ENCODE peak calls at places on chromosomes 5 and 9, in seven cellular contexts. M is psoas muscle; Y is CD8-positive, alpha-beta memory T cell; N is AG04450; C is DND-41; D is kidney; K is aorta. E is an unnamed sample.

GRCh38 chr9:79583957-79584654 is 12.3 kb downstream of the TLE4 start:
- DNase-seq in Y (peak; percentile 23), N (no peak), D (no peak), M (peak; percentile 40), K (no peak), C (no peak), E (peak; percentile 16)

GRCh38 chr9:18447131-18447530 is 26.8 kb upstream of the ADAMTSL1 start:
- DNase-seq in N (no peak), K (no peak), Y (no peak), M (peak; percentile 18), C (no peak), D (no peak), E (no peak)

GRCh38 chr5:127935398-127935797 is 148.2 kb upstream of the SLC12A2 start:
- DNase-seq in M (no peak), N (no peak), K (no peak), C (no peak), Y (no peak), D (no peak), E (no peak)

GRCh38 chr9:7094052-7094451 is 336.3 kb downstream of the KDM4C start:
- DNase-seq in Y (no peak), N (no peak), M (no peak), C (no peak), K (no peak), D (no peak), E (no peak)

GRCh38 chr5:71533142-71533541 is 54.0 kb upstream of the MCCC2 start:
- DNase-seq in Y (no peak), M (no peak), N (no peak), D (no peak), C (no peak), K (no peak), E (no peak)

GRCh38 chr5:118033686-118034338 is 954.5 kb downstream of the DTWD2 start:
- DNase-seq in C (no peak), K (no peak), Y (no peak), N (no peak), D (peak; percentile 73), M (no peak), E (no peak)

GRCh38 chr5:58794875-58795274 is 212.0 kb downstream of the RAB3C start:
- DNase-seq in N (no peak), C (no peak), K (no peak), D (no peak), M (no peak), Y (no peak), E (no peak)

GRCh38 chr5:158943057-158943456 is 156.7 kb downstream of the EBF1 start:
- DNase-seq in N (peak; percentile 36), M (peak; percentile 64), C (no peak), Y (no peak), K (peak; percentile 80), D (no peak), E (no peak)

GRCh38 chr5:140084466-140084865 is 29.4 kb upstream of the PURA start:
- DNase-seq in C (no peak), M (no peak), D (no peak), Y (no peak), K (no peak), N (no peak), E (no peak)

GRCh38 chr5:139386039-139386438 is 2.9 kb upstream of the SLC23A1 start:
- DNase-seq in N (no peak), C (peak; percentile 22), K (no peak), Y (no peak), D (no peak), M (no peak), E (no peak)

GRCh38 chr9:78807286-78807685 is 510.4 kb downstream of the PSAT1 start:
- DNase-seq in D (no peak), N (no peak), M (no peak), K (no peak), Y (no peak), C (no peak), E (no peak)

GRCh38 chr9:98011122-98011521 is 28.0 kb downstream of the ANP32B start:
- DNase-seq in K (no peak), Y (no peak), N (no peak), D (no peak), M (no peak), C (no peak), E (no peak)

GRCh38 chr5:119330367-119331183 is 25.2 kb upstream of the TNFAIP8 start:
- DNase-seq in K (no peak), D (no peak), Y (peak; percentile 69), N (no peak), M (no peak), C (no peak), E (peak; percentile 78)

GRCh38 chr9:133115604-133116345 is 5.3 kb downstream of the RALGDS start:
- DNase-seq in C (no peak), M (peak; percentile 36), N (no peak), D (peak; percentile 65), Y (no peak), K (peak; percentile 62), E (peak; percentile 30)
- H3K4me3 ChIP-seq in C (no peak overlapping the region), M (peak overlapping the region; percentile 13), N (no peak overlapping the region), D (no peak overlapping the region), Y (no peak overlapping the region), K (no peak overlapping the region), E (no peak overlapping the region)

GRCh38 chr5:14581333-14581890 is at the start of gene OTULINL:
- DNase-seq in D (peak; percentile 96), N (peak; percentile 23), Y (peak; percentile 86), C (peak; percentile 76), M (peak; percentile 90), K (peak; percentile 96), E (peak; percentile 83)

GRCh38 chr5:14584848-14585247 is 3.3 kb downstream of the OTULINL start:
- DNase-seq in M (no peak), D (no peak), Y (no peak), N (no peak), K (no peak), C (no peak), E (no peak)

GRCh38 chr5:14581891-14582796 is 552 bp downstream of the OTULINL start:
- DNase-seq in D (peak; percentile 91), M (peak; percentile 43), N (no peak), K (peak; percentile 83), C (peak; percentile 19), Y (peak; percentile 86), E (peak; percentile 84)

GRCh38 chr5:14580037-14581034 is 1.3 kb upstream of the OTULINL start:
- DNase-seq in D (no peak), Y (no peak), M (no peak), C (no peak), K (no peak), N (no peak), E (no peak)

DNA sequence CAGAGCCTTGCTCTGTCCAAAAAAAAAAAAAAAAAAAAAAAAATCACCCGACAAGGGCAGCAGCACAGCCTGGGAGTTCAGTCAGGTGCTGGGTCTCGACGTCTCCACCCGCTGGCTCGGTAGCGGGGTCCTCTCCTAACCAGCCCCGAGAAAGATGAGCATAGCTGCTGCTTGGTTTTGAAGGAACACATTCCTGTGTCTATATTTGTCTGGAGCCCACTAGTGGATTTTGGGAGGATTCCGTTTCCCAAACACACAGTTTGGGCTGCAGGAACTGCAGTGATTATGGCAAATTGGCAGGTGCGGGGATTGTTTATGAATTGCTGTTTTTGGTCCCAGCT is 1.2 kb downstream of the OTULINL start:
- DNase-seq in K (no peak), N (no peak), D (no peak), Y (no peak), C (no peak), M (no peak), E (no peak)
- H3K4me3 ChIP-seq in K (no peak overlapping the region), N (no peak overlapping the region), D (no peak overlapping the region), Y (peak overlapping the region; percentile 60), C (no peak overlapping the region), M (peak overlapping the region; percentile 75), E (peak overlapping the region; percentile 67)

GRCh38 chr5:96870094-96871021 is 5.9 kb upstream of the ERAP2 start:
- DNase-seq in M (no peak), K (no peak), D (no peak), Y (no peak), C (no peak), N (no peak), E (no peak)

GRCh38 chr5:96873469-96873868 is 2.8 kb upstream of the ERAP2 start:
- DNase-seq in N (no peak), Y (no peak), C (no peak), M (no peak), K (no peak), D (no peak), E (no peak)

GRCh38 chr5:96871022-96871388 is 5.3 kb upstream of the ERAP2 start:
- DNase-seq in C (no peak), N (no peak), K (no peak), M (no peak), D (no peak), Y (no peak), E (no peak)

GRCh38 chr5:96869372-96869641 is 7.0 kb upstream of the ERAP2 start:
- DNase-seq in N (no peak), Y (no peak), K (no peak), D (no peak), M (no peak), C (no peak), E (no peak)

GRCh38 chr5:96871686-96872085 is 4.6 kb upstream of the ERAP2 start:
- DNase-seq in C (no peak), D (no peak), N (no peak), Y (no peak), K (no peak), M (no peak), E (no peak)
- H3K4me3 ChIP-seq in C (no peak overlapping the region), D (no peak overlapping the region), N (no peak overlapping the region), Y (no peak overlapping the region), K (no peak overlapping the region), M (no peak overlapping the region), E (no peak overlapping the region)

GRCh38 chr5:173613433-173614144 is 2.9 kb downstream of the BOD1 start:
- DNase-seq in Y (no peak), C (no peak), M (no peak), K (no peak), N (no peak), D (no peak), E (no peak)

GRCh38 chr5:173616577-173617118 is at the start of gene BOD1:
- DNase-seq in D (peak; percentile 99), N (peak; percentile 93), M (peak; percentile 96), C (peak; percentile 97), K (peak; percentile 98), Y (peak; percentile 92), E (peak; percentile 96)

GRCh38 chr5:173612948-173613347 is 3.5 kb downstream of the BOD1 start:
- DNase-seq in M (no peak), D (no peak), C (no peak), N (peak; percentile 36), Y (no peak), K (no peak), E (no peak)

GRCh38 chr5:173615884-173616576 is 420 bp downstream of the BOD1 start:
- DNase-seq in C (peak; percentile 67), D (peak; percentile 87), K (peak; percentile 82), Y (peak; percentile 78), N (peak; percentile 54), M (peak; percentile 49), E (peak; percentile 75)

DNA sequence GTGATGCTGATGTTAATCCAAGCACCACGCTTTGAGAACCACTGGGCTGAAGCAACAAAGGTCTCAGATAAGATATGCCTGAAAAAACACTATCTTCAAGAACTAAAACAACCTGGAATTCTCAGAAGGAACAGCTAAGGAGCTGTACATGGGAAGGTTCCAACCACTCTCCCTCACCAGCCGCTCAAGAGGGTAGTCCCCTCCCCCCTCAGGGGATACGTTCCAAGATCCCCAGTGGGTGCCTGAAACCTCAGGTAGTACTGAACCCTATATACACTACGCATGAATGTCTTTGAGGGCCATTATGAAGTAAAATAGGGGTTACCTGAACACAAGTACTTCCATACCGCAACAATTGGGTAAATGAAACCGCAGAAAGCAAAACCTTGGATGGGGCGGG is 1.9 kb downstream of the BOD1 start:
- DNase-seq in N (no peak), Y (no peak), M (no peak), K (no peak), C (no peak), D (no peak), E (no peak)
- H3K4me3 ChIP-seq in N (peak overlapping the region; percentile 76), Y (no peak overlapping the region), M (peak overlapping the region; percentile 88), K (no peak overlapping the region), C (peak overlapping the region; percentile 76), D (no peak overlapping the region), E (no peak overlapping the region)